ENCODE peak calls at places on chromosomes 16 and 17, in five cellular contexts. U is heart right ventricle; T is GM23248; D is CD8-positive, alpha-beta memory T cell; A is heart left ventricle. K is an unnamed sample.

GRCh38 chr17:35254107-35254802 is 11.4 kb downstream of the SLFN5 start:
- DNase-seq in T (peak), U (peak), D (no peak), A (no peak), K (peak)

GRCh38 chr17:17358866-17359265 is 55.7 kb downstream of the NT5M start:
- DNase-seq in D (no peak), A (no peak), T (no peak), U (no peak), K (no peak)

GRCh38 chr17:78154903-78155811 is 9.0 kb downstream of the C17orf99 start:
- DNase-seq in T (no peak), U (no peak), A (no peak), D (no peak), K (no peak)

GRCh38 chr17:64706224-64707076 is 44.3 kb upstream of the SMURF2 start:
- DNase-seq in U (no peak), D (no peak), A (no peak), T (peak), K (peak)

GRCh38 chr17:76688165-76688622 is 22.6 kb downstream of the MXRA7 start:
- DNase-seq in D (no peak), A (peak), U (no peak), T (peak), K (no peak)

GRCh38 chr16:78967948-78968347 is 632.6 kb downstream of the MAF start:
- DNase-seq in U (no peak), T (no peak), A (no peak), D (no peak), K (no peak)

GRCh38 chr16:81181013-81181720 is 57.3 kb upstream of the BCO1 start:
- DNase-seq in U (peak), A (peak), D (no peak), T (peak), K (peak)

GRCh38 chr17:17041018-17041521 is 1.2 kb upstream of the MPRIP start:
- DNase-seq in U (peak), A (no peak), T (peak), D (no peak), K (peak)

GRCh38 chr16:50500171-50500874 is 47.9 kb upstream of the NKD1 start:
- DNase-seq in D (no peak), A (no peak), U (no peak), T (no peak), K (no peak)

GRCh38 chr17:27651411-27652345 is 20.7 kb downstream of the LGALS9 start:
- DNase-seq in U (peak), D (peak), A (no peak), T (peak), K (peak)

DNA sequence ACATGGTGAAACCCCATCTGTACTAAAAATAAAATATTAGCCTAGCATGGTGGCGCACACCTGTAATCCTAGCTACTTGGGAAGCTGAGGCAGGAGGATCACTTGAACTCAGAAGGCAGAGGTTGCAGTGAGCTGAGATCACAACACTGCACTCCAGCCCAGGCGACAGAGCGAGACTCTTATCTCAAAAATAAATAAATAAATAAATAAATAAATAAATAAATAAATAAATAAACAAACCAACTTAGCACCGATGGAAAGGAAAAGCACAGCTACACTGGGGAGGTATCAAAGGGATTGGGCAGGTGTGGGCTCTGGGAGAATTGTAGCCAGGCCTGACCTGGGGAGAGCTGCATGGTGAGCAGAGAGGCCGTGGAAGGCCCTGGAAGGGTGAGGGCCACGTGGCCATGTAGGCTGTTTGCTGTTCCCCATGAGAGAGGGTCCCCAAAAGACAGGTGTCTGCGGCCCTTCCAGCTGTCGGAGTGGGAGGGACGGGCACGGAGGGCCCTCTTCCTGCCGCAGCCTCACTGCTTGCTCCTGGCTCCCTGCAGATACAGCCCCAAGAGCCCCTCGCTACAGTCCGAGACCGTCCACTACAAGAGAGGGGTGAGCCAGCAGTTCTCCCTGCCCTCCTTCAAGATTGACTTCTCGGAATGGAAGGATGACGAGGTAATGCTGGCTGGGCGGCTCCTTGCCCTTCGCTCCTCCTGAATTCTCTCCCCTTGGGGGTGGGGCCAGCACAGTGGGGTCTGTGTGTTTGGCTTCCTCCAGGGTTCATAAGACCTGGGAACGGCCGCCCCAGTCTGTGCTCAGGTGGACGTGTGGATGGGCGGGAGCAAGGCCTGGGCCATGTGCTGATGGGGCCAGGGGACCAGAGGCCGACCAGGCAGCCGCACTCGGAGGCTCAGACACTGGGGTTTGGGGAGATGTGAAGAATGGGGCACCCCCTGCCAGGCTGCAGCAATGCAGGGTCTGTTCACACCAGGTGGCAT is 32.4 kb downstream of the MGRN1 start:
- DNase-seq in U (no peak), A (no peak), D (no peak), T (no peak), K (no peak)
- H3K27ac ChIP-seq in U (no peak), A (no peak), D (no peak), T (no peak), K (no peak)

GRCh38 chr16:12296406-12296805 is 319.9 kb downstream of the SNX29 start:
- DNase-seq in A (no peak), U (no peak), T (no peak), D (no peak), K (no peak)
- H3K27ac ChIP-seq in A (no peak), U (no peak), T (no peak), D (no peak), K (no peak)

GRCh38 chr16:86461037-86461436 is 49.3 kb upstream of the FOXF1 start:
- DNase-seq in D (no peak), U (no peak), A (no peak), T (no peak), K (no peak)
- H3K27ac ChIP-seq in D (no peak), U (no peak), A (no peak), T (no peak), K (peak)

DNA sequence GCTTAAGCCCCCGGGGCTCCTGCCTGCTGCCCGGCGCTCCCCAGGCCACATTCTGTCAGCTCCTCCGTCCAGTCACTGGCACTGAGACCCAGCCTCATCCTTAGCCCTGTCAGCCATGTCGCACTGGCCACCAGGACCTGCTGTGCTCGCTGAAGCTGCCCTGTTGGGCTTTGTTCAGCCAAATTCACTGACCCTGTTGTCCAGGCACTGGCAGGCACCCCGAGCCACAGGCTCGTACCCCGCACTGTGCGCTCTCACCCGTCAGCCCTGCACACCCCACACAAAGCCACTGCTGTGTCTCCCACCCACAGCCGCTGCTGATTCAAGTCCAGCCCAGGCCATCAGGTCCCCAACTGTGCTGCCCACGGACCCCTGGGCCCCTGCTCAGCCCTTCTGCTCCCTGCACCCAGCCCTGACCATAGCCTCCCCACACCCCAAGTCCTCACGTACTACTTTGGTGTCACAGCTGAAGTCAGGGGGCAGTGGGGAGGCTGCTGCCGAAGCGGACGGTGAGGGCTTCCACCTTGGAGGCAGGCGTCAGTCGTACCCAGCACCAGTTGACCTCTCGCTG is 131.5 kb upstream of the CHMP6 start:
- DNase-seq in D (peak), U (no peak), T (no peak), A (no peak), K (no peak)
- H3K27ac ChIP-seq in D (no peak), U (no peak), T (peak), A (no peak), K (no peak)